ENCODE peak calls at places on chromosomes 2 and 18, in five cellular contexts. One of them, this sample, is unnamed.

GRCh38 chr2:219045937-219046550 is 4.7 kb upstream of the CFAP65 start:
- DNase-seq in GM23338: peak
- DNase-seq in astrocyte of the cerebellum: peak
- DNase-seq in left lung: no peak
- DNase-seq in fibroblast of villous mesenchyme: peak
- DNase-seq in this sample: peak

GRCh38 chr2:80454628-80455027 is 150.1 kb upstream of the LRRTM1 start:
- DNase-seq in left lung: no peak
- DNase-seq in astrocyte of the cerebellum: no peak
- DNase-seq in fibroblast of villous mesenchyme: no peak
- DNase-seq in GM23338: no peak
- DNase-seq in this sample: no peak

GRCh38 chr18:26543368-26543767 is 5.0 kb downstream of the KCTD1 start:
- DNase-seq in left lung: no peak
- DNase-seq in fibroblast of villous mesenchyme: no peak
- DNase-seq in GM23338: no peak
- DNase-seq in astrocyte of the cerebellum: no peak
- DNase-seq in this sample: no peak

GRCh38 chr2:241617431-241618154 is 19.4 kb downstream of the THAP4 start:
- DNase-seq in astrocyte of the cerebellum: no peak
- DNase-seq in fibroblast of villous mesenchyme: no peak
- DNase-seq in GM23338: peak
- DNase-seq in left lung: no peak
- DNase-seq in this sample: peak

GRCh38 chr2:207061181-207061580 is 104.6 kb downstream of the KLF7 start:
- DNase-seq in GM23338: no peak
- DNase-seq in left lung: no peak
- DNase-seq in fibroblast of villous mesenchyme: no peak
- DNase-seq in astrocyte of the cerebellum: no peak
- DNase-seq in this sample: no peak

GRCh38 chr2:172427256-172427989 is at the start of gene ITGA6:
- DNase-seq in fibroblast of villous mesenchyme: peak
- DNase-seq in GM23338: peak
- DNase-seq in astrocyte of the cerebellum: no peak
- DNase-seq in left lung: peak
- DNase-seq in this sample: peak

GRCh38 chr2:135265960-135266490 is 213.9 kb downstream of the RAB3GAP1 start:
- DNase-seq in GM23338: peak
- DNase-seq in fibroblast of villous mesenchyme: no peak
- DNase-seq in left lung: no peak
- DNase-seq in astrocyte of the cerebellum: no peak
- DNase-seq in this sample: no peak

GRCh38 chr2:15615310-15615920 is 23.7 kb downstream of the DDX1 start:
- DNase-seq in GM23338: no peak
- DNase-seq in left lung: no peak
- DNase-seq in fibroblast of villous mesenchyme: no peak
- DNase-seq in astrocyte of the cerebellum: no peak
- DNase-seq in this sample: no peak

GRCh38 chr2:205706769-205707375 is 24.6 kb downstream of the NRP2 start:
- DNase-seq in astrocyte of the cerebellum: peak
- DNase-seq in fibroblast of villous mesenchyme: peak
- DNase-seq in GM23338: no peak
- DNase-seq in left lung: peak
- DNase-seq in this sample: peak

GRCh38 chr2:13114391-13114790 is 397.7 kb downstream of the TRIB2 start:
- DNase-seq in astrocyte of the cerebellum: peak
- DNase-seq in GM23338: no peak
- DNase-seq in left lung: no peak
- DNase-seq in fibroblast of villous mesenchyme: peak
- DNase-seq in this sample: peak

GRCh38 chr2:71822463-71822862 is 325.2 kb downstream of the CYP26B1 start:
- DNase-seq in GM23338: no peak
- DNase-seq in left lung: no peak
- DNase-seq in fibroblast of villous mesenchyme: no peak
- DNase-seq in astrocyte of the cerebellum: no peak
- DNase-seq in this sample: no peak

GRCh38 chr2:206051912-206052311 is 34.1 kb downstream of the INO80D start:
- DNase-seq in astrocyte of the cerebellum: no peak
- DNase-seq in left lung: no peak
- DNase-seq in GM23338: no peak
- DNase-seq in fibroblast of villous mesenchyme: no peak
- DNase-seq in this sample: no peak

GRCh38 chr2:26970244-26970927 is at the start of gene MAPRE3:
- DNase-seq in astrocyte of the cerebellum: peak
- DNase-seq in left lung: peak
- DNase-seq in GM23338: peak
- DNase-seq in fibroblast of villous mesenchyme: peak
- DNase-seq in this sample: peak

GRCh38 chr2:160062283-160063005 is at the start of gene PLA2R1:
- DNase-seq in astrocyte of the cerebellum: no peak
- DNase-seq in left lung: peak
- DNase-seq in GM23338: peak
- DNase-seq in fibroblast of villous mesenchyme: peak
- DNase-seq in this sample: peak

GRCh38 chr2:25230128-25230527 is 61.7 kb upstream of the POMC start:
- DNase-seq in fibroblast of villous mesenchyme: no peak
- DNase-seq in GM23338: no peak
- DNase-seq in left lung: no peak
- DNase-seq in astrocyte of the cerebellum: no peak
- DNase-seq in this sample: no peak

GRCh38 chr2:72097276-72097675 is 50.4 kb downstream of the CYP26B1 start:
- DNase-seq in left lung: no peak
- DNase-seq in GM23338: no peak
- DNase-seq in astrocyte of the cerebellum: no peak
- DNase-seq in fibroblast of villous mesenchyme: no peak
- DNase-seq in this sample: no peak

GRCh38 chr2:99552529-99552928 is 62.7 kb upstream of the REV1 start:
- DNase-seq in astrocyte of the cerebellum: no peak
- DNase-seq in left lung: no peak
- DNase-seq in GM23338: no peak
- DNase-seq in fibroblast of villous mesenchyme: no peak
- DNase-seq in this sample: no peak

GRCh38 chr18:23105581-23106219 is 29.6 kb upstream of the CABLES1 start:
- DNase-seq in astrocyte of the cerebellum: no peak
- DNase-seq in GM23338: no peak
- DNase-seq in left lung: no peak
- DNase-seq in fibroblast of villous mesenchyme: no peak
- DNase-seq in this sample: no peak

GRCh38 chr2:20447437-20448245 is 767 bp downstream of the RHOB start:
- DNase-seq in fibroblast of villous mesenchyme: peak
- DNase-seq in astrocyte of the cerebellum: no peak
- DNase-seq in left lung: peak
- DNase-seq in GM23338: peak
- DNase-seq in this sample: peak

GRCh38 chr2:150127995-150128394 is 359.5 kb downstream of the RND3 start:
- DNase-seq in left lung: no peak
- DNase-seq in astrocyte of the cerebellum: no peak
- DNase-seq in GM23338: no peak
- DNase-seq in fibroblast of villous mesenchyme: peak
- DNase-seq in this sample: peak

GRCh38 chr2:231016576-231017249 is 20.6 kb upstream of the C2orf72 start:
- DNase-seq in fibroblast of villous mesenchyme: peak
- DNase-seq in astrocyte of the cerebellum: no peak
- DNase-seq in left lung: no peak
- DNase-seq in GM23338: no peak
- DNase-seq in this sample: peak

GRCh38 chr2:186276909-186277308 is 209.2 kb upstream of the ZC3H15 start:
- DNase-seq in GM23338: no peak
- DNase-seq in astrocyte of the cerebellum: no peak
- DNase-seq in left lung: no peak
- DNase-seq in fibroblast of villous mesenchyme: no peak
- DNase-seq in this sample: no peak

GRCh38 chr2:105541189-105542050 is 142.6 kb upstream of the FHL2 start:
- DNase-seq in astrocyte of the cerebellum: no peak
- DNase-seq in left lung: no peak
- DNase-seq in GM23338: no peak
- DNase-seq in fibroblast of villous mesenchyme: no peak
- DNase-seq in this sample: no peak

GRCh38 chr2:183592271-183592670 is 468.0 kb downstream of the NUP35 start:
- DNase-seq in GM23338: no peak
- DNase-seq in astrocyte of the cerebellum: no peak
- DNase-seq in left lung: no peak
- DNase-seq in fibroblast of villous mesenchyme: no peak
- DNase-seq in this sample: no peak
- TF ChIP-seq CTCF in GM23338: no peak
- TF ChIP-seq CTCF in astrocyte of the cerebellum: no peak
- TF ChIP-seq CTCF in left lung: no peak
- TF ChIP-seq CTCF in fibroblast of villous mesenchyme: no peak
- TF ChIP-seq CTCF in this sample: no peak

GRCh38 chr2:156341482-156342251 is 9.1 kb upstream of the NR4A2 start:
- DNase-seq in left lung: peak
- DNase-seq in fibroblast of villous mesenchyme: peak
- DNase-seq in astrocyte of the cerebellum: peak
- DNase-seq in GM23338: peak
- DNase-seq in this sample: peak

GRCh38 chr2:156339110-156339847 is 6.8 kb upstream of the NR4A2 start:
- DNase-seq in GM23338: no peak
- DNase-seq in left lung: no peak
- DNase-seq in astrocyte of the cerebellum: no peak
- DNase-seq in fibroblast of villous mesenchyme: no peak
- DNase-seq in this sample: no peak

GRCh38 chr2:156339866-156340265 is 7.3 kb upstream of the NR4A2 start:
- DNase-seq in left lung: no peak
- DNase-seq in fibroblast of villous mesenchyme: no peak
- DNase-seq in GM23338: no peak
- DNase-seq in astrocyte of the cerebellum: no peak
- DNase-seq in this sample: no peak

GRCh38 chr2:156340818-156341481 is 8.4 kb upstream of the NR4A2 start:
- DNase-seq in GM23338: peak
- DNase-seq in astrocyte of the cerebellum: no peak
- DNase-seq in left lung: no peak
- DNase-seq in fibroblast of villous mesenchyme: peak
- DNase-seq in this sample: no peak

GRCh38 chr2:156340377-156340776 is 7.9 kb upstream of the NR4A2 start:
- DNase-seq in GM23338: no peak
- DNase-seq in fibroblast of villous mesenchyme: no peak
- DNase-seq in astrocyte of the cerebellum: no peak
- DNase-seq in left lung: no peak
- DNase-seq in this sample: no peak
- H3K4me3 ChIP-seq in GM23338: no peak
- H3K4me3 ChIP-seq in fibroblast of villous mesenchyme: no peak
- H3K4me3 ChIP-seq in astrocyte of the cerebellum: no peak
- H3K4me3 ChIP-seq in left lung: no peak
- H3K4me3 ChIP-seq in this sample: no peak

GRCh38 chr2:101538076-101538475 is 63.2 kb upstream of the RFX8 start:
- DNase-seq in GM23338: no peak
- DNase-seq in astrocyte of the cerebellum: no peak
- DNase-seq in fibroblast of villous mesenchyme: no peak
- DNase-seq in left lung: no peak
- DNase-seq in this sample: no peak
- TF ChIP-seq CTCF in GM23338: no peak
- TF ChIP-seq CTCF in astrocyte of the cerebellum: no peak
- TF ChIP-seq CTCF in fibroblast of villous mesenchyme: no peak
- TF ChIP-seq CTCF in left lung: no peak
- TF ChIP-seq CTCF in this sample: no peak

DNA sequence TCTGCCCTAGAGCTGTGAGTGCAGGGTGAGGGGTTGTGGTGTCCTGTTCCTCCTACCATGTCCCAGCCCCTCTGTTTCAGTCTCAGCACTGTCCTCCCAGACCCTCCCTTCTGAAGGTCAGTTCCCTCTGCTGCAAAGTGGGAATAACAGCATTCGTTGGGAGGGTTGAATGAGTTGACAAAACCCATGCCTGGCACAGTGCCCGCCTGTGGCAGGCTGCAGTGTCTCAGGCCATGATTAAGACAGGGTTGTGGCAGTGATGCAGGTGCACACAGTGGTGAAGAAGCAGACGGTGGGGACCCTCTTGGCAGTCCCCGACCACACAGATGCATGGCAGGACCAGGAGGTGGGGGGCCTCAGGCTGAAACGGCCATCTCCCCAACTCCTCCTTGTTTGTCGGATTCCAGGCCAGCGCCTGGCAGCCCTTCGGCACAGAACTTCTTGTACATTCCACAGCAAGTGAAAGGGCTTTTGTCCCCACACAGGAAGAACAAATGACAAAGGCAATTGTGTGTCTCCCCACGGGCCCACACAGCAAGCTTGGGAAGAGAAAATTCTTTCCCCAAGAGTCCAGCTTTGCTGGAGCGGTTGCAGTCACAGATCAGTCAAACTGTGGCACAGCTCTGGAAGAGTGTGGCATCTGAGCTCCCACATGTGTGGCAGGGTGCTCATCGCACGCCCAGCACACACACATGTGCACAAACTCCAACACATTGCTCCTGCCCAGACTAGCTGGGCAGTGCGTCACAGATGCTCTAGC is 92.0 kb upstream of the MSH2 start:
- DNase-seq in left lung: no peak
- DNase-seq in astrocyte of the cerebellum: no peak
- DNase-seq in GM23338: no peak
- DNase-seq in fibroblast of villous mesenchyme: no peak
- DNase-seq in this sample: no peak
- H3K4me3 ChIP-seq in left lung: no peak
- H3K4me3 ChIP-seq in astrocyte of the cerebellum: no peak
- H3K4me3 ChIP-seq in GM23338: no peak
- H3K4me3 ChIP-seq in fibroblast of villous mesenchyme: no peak
- H3K4me3 ChIP-seq in this sample: no peak

DNA sequence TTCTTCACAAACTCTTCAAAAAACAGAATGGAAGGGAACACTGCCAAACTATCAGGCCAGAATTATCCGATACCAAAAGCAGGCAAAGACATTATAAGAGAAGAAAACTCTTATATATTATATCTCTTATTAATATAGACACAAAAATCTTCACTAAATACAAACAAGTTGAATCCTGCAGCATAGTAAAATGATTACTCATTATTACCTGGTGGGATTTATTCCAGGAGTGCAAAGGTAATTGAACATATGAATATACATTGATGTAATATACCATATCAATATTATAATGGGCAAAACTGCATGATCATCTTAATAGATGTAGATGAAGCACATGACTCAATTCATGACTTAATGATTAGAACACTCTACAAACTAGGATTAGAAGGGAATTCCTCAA is 25.1 kb downstream of the ABCB11 start:
- DNase-seq in GM23338: no peak
- DNase-seq in left lung: no peak
- DNase-seq in astrocyte of the cerebellum: no peak
- DNase-seq in fibroblast of villous mesenchyme: no peak
- DNase-seq in this sample: no peak
- TF ChIP-seq CTCF in GM23338: no peak
- TF ChIP-seq CTCF in left lung: no peak
- TF ChIP-seq CTCF in astrocyte of the cerebellum: no peak
- TF ChIP-seq CTCF in fibroblast of villous mesenchyme: no peak
- TF ChIP-seq CTCF in this sample: no peak

This sample was measured in cardiac fibroblast.